ENCODE peak calls at places on chromosome 1, in six cellular contexts. Y is thoracic aorta; L is effector memory CD4-positive, alpha-beta T cell; T is right atrium auricular region; K is thyroid gland; X is neural progenitor cell. G is an unnamed sample.

GRCh38 chr1:39668111-39668510 is 3.8 kb downstream of the NT5C1A start:
- DNase-seq in Y (no peak), L (no peak), T (no peak), K (no peak), X (no peak), G (no peak)

GRCh38 chr1:60911980-60912692 is 170.2 kb upstream of the NFIA start:
- DNase-seq in Y (no peak), L (no peak), T (no peak), K (peak), X (peak), G (no peak)

GRCh38 chr1:247322437-247322836 is 9.2 kb downstream of the ZNF496 start:
- DNase-seq in Y (no peak), L (no peak), T (no peak), K (no peak), X (no peak), G (no peak)

GRCh38 chr1:186884266-186884665 is 55.5 kb downstream of the PLA2G4A start:
- DNase-seq in Y (no peak), L (no peak), T (no peak), K (no peak), X (no peak), G (no peak)

GRCh38 chr1:157155658-157156057 is 17.5 kb upstream of the ETV3 start:
- DNase-seq in Y (no peak), L (no peak), T (no peak), K (no peak), X (no peak), G (no peak)

GRCh38 chr1:232355162-232356006 is 274.5 kb downstream of the SIPA1L2 start:
- DNase-seq in Y (no peak), L (no peak), T (no peak), K (no peak), X (no peak), G (no peak)

GRCh38 chr1:7009741-7010525 is 224.7 kb downstream of the CAMTA1 start:
- DNase-seq in Y (no peak), L (no peak), T (peak), K (no peak), X (no peak), G (no peak)

GRCh38 chr1:187264995-187265602 is 436.4 kb downstream of the PLA2G4A start:
- DNase-seq in Y (no peak), L (no peak), T (no peak), K (no peak), X (peak), G (no peak)

GRCh38 chr1:3928622-3929021 is 28.6 kb upstream of the C1orf174 start:
- DNase-seq in Y (no peak), L (no peak), T (no peak), K (no peak), X (no peak), G (no peak)

GRCh38 chr1:210328746-210329488 is at the start of gene HHAT:
- DNase-seq in Y (peak), L (peak), T (peak), K (peak), X (peak), G (no peak)

GRCh38 chr1:44067258-44068250 is 36.3 kb upstream of the SLC6A9 start:
- DNase-seq in Y (no peak), L (no peak), T (no peak), K (no peak), X (no peak), G (no peak)

GRCh38 chr1:246306415-246307037 is 200.6 kb downstream of the SMYD3 start:
- DNase-seq in Y (no peak), L (no peak), T (no peak), K (no peak), X (peak), G (no peak)

GRCh38 chr1:87715052-87715451 is 386.4 kb downstream of the LMO4 start:
- DNase-seq in Y (no peak), L (no peak), T (no peak), K (no peak), X (no peak), G (no peak)

GRCh38 chr1:156517746-156518145 is 17.2 kb upstream of the MEF2D start:
- DNase-seq in Y (no peak), L (no peak), T (no peak), K (no peak), X (no peak), G (no peak)

GRCh38 chr1:91450260-91450659 is 45.6 kb upstream of the HFM1 start:
- DNase-seq in Y (no peak), L (no peak), T (no peak), K (no peak), X (no peak), G (no peak)

GRCh38 chr1:222618001-222618879 is at the start of gene MIA3:
- DNase-seq in Y (peak), L (peak), T (peak), K (peak), X (peak), G (no peak)

GRCh38 chr1:23570001-23570691 is 10.8 kb upstream of the ID3 start:
- DNase-seq in Y (no peak), L (no peak), T (no peak), K (no peak), X (no peak), G (no peak)

GRCh38 chr1:23575226-23575810 is 16.0 kb upstream of the ID3 start:
- DNase-seq in Y (no peak), L (no peak), T (no peak), K (no peak), X (no peak), G (no peak)

GRCh38 chr1:23574265-23574754 is 15.0 kb upstream of the ID3 start:
- DNase-seq in Y (no peak), L (no peak), T (no peak), K (no peak), X (no peak), G (no peak)

GRCh38 chr1:23576338-23577055 is 17.2 kb upstream of the ID3 start:
- DNase-seq in Y (no peak), L (no peak), T (no peak), K (no peak), X (no peak), G (no peak)

DNA sequence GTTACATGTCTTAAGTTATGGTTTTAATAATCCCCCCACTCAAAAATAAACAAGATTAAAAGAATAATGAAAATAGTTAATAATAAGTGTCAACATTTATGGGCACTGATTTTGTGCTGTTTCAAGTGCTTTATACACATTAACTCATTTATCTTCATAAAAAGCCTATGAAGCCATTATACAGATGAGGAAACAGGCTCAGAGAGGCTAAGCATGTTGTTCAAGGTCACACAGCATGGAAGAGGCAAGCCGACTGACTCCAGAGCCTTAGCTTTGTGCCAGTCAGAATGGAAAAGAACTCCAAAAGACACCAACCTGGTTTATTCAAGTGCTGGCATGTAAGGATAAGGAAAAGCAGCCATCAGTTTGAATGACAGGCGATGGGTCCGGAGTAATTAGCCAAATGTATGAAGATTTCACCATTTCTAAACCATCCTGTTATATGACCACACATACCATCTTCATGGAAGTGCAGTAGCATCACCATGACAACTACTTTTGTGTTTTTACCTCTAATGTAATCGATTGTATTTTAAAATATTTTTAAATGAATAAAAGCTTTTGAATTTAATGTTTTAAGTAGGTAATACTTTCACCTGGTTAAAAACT is 14.4 kb upstream of the ID3 start:
- DNase-seq in Y (no peak), L (no peak), T (no peak), K (no peak), X (no peak), G (no peak)
- H3K27ac ChIP-seq in Y (peak), L (no peak), T (no peak), K (no peak), X (no peak), G (no peak)

GRCh38 chr1:67831850-67832513 is 1.3 kb downstream of the GNG12 start:
- DNase-seq in Y (no peak), L (no peak), T (peak), K (peak), X (peak), G (no peak)
- H3K27ac ChIP-seq in Y (peak), L (no peak), T (peak), K (peak), X (no peak), G (peak)

GRCh38 chr1:2315711-2316450 is 75.5 kb downstream of the MORN1 start:
- DNase-seq in Y (no peak), L (no peak), T (no peak), K (no peak), X (no peak), G (no peak)
- H3K27ac ChIP-seq in Y (peak), L (no peak), T (peak), K (peak), X (peak), G (peak)

GRCh38 chr1:184036517-184036949 is 995 bp downstream of the COLGALT2 start:
- DNase-seq in Y (no peak), L (no peak), T (no peak), K (peak), X (peak), G (no peak)
- H3K27ac ChIP-seq in Y (no peak), L (no peak), T (peak), K (no peak), X (no peak), G (peak)

DNA sequence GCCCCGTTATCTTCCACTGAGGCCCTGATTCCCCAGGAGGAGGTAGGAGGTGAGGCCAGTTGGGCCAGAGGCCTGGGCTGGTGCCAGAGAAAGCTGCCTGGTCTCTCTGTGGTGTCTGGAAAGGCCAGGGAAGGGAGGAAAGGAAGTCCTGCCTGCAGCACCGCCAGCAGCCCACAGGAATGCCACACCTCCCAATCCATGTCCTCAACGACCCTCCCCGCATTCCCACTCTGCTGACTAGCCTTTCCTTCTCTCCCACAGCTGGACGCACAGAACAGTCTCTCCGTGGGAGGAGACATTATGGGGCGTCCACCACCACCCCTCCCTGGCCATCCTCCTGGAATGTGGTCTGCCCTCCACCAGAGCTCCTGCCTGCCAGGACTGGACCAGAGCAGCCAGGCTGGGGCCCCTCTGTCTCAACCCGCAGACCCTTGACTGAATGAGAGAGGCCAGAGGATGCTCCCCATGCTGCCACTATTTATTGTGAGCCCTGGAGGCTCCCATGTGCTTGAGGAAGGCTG is 18.0 kb downstream of the CSF1 start:
- DNase-seq in Y (no peak), L (no peak), T (peak), K (peak), X (no peak), G (no peak)
- H3K27ac ChIP-seq in Y (peak), L (no peak), T (peak), K (peak), X (no peak), G (peak)

DNA sequence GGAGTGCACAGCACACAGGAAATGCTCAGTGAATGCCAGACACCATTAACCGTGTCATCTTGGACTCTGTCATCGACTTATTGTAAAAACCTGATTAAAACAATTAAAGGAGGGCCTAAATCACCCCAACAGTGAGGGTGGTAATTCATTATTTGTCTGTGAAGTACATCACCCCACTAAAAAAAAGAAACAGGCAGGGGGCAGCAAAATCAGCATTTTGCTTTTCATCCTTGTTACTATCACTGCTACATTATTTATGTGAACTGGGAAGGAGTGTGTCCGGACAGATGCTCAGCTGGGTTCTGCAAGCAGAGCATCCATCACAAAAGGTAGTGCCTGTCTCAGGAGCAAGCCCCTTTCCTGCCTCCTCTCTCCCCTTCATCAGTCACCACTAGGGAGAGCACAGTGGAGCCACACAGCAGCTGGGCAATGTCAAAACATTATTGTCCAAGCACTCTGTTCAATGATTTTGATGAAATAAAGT is 98.5 kb downstream of the RERE start:
- DNase-seq in Y (no peak), L (no peak), T (no peak), K (no peak), X (no peak), G (no peak)
- H3K27ac ChIP-seq in Y (no peak), L (no peak), T (no peak), K (no peak), X (no peak), G (peak)

DNA sequence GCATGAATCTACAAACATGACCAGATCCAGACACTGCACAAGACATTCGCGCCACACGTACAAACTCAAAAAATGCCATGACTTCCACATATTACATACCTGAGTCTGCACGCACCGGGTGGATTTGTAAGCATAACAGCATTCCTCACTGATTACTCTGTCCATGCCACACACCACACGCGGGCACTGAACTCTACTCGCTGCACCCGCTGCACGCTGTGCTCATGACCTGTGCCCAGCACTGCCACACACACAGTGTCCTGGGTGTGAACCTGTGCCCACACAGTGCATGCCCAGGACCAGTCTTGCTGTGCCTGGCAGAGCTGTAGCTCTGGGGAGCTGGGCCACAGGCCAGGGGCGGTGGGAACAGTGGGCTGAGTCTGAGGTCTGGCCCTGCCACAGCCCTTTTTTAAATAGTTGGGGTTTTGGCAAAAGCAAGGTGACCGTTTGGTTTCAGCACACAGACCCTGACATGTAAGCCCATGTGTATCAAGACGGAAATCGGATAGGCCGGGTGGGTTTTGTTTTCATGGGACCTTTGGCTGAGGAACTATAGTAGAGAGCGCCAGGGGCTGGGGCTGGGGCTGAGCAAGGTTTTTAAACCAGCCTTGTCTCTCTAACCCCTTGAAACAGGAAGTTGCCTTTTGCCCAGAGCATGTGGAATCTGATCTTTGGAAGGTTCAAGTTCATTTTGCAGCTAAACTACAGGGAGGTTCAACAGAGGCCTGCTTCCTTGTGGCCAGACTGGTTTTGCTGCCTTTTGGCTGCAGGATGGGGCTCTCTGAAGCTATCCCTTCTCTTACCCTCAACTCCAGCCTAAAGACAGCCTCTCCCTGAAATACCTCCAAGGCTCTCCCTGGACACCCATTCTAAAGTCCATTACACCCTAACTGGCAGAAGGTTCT is 12.3 kb upstream of the GOLT1A start:
- DNase-seq in Y (no peak), L (no peak), T (no peak), K (no peak), X (no peak), G (no peak)
- H3K27ac ChIP-seq in Y (no peak), L (no peak), T (no peak), K (no peak), X (no peak), G (no peak)

GRCh38 chr1:109493227-109493626 is 667 bp upstream of the CYB561D1 start:
- DNase-seq in Y (no peak), L (no peak), T (no peak), K (no peak), X (no peak), G (no peak)
- H3K27ac ChIP-seq in Y (peak), L (no peak), T (peak), K (no peak), X (no peak), G (peak)